ENCODE peak calls at places on chromosome 22, in ten cellular contexts. E, S, I, Z, O, C, R, H, P and Y are unnamed samples.

GRCh38 chr22:31906569-31906968 is 37.8 kb upstream of the YWHAH start:
- DNase-seq in E (no peak), S (no peak), I (no peak), Z (no peak), O (no peak), C (no peak), R (no peak), H (no peak), P (no peak), Y (no peak)

GRCh38 chr22:29870574-29870973 is 12.4 kb upstream of the MTMR3 start:
- DNase-seq in E (no peak), S (no peak), I (no peak), Z (no peak), O (no peak), C (no peak), R (no peak), H (no peak), P (no peak), Y (no peak)

GRCh38 chr22:43109511-43109910 is 1.0 kb upstream of the BIK start:
- DNase-seq in E (no peak), S (no peak), I (no peak), Z (no peak), O (no peak), C (no peak), R (no peak), H (no peak), P (no peak), Y (no peak)

GRCh38 chr22:36563444-36563843 is 34.5 kb upstream of the EIF3D start:
- DNase-seq in E (no peak), S (no peak), I (no peak), Z (no peak), O (no peak), C (no peak), R (no peak), H (no peak), P (no peak), Y (no peak)

GRCh38 chr22:36824655-36825054 is 7.8 kb upstream of the PVALB start:
- DNase-seq in E (no peak), S (no peak), I (no peak), Z (no peak), O (no peak), C (no peak), R (no peak), H (no peak), P (no peak), Y (no peak)

GRCh38 chr22:31143038-31143437 is 2.7 kb upstream of the PLA2G3 start:
- DNase-seq in E (no peak), S (no peak), I (no peak), Z (no peak), O (no peak), C (no peak), R (no peak), H (no peak), P (no peak), Y (peak; percentile 17)

GRCh38 chr22:16936625-16937024 is 71.4 kb downstream of the GAB4 start:
- DNase-seq in E (no peak), S (no peak), I (no peak), Z (no peak), O (no peak), C (no peak), R (no peak), H (no peak), P (no peak), Y (no peak)

GRCh38 chr22:42918500-42918899 is 61.4 kb upstream of the ARFGAP3 start:
- DNase-seq in E (no peak), S (no peak), I (no peak), Z (no peak), O (no peak), C (no peak), R (no peak), H (no peak), P (no peak), Y (no peak)

GRCh38 chr22:23178512-23179254 is 1.6 kb upstream of the BCR start:
- DNase-seq in E (peak; percentile 53), S (peak; percentile 66), I (peak; percentile 86), Z (peak; percentile 75), O (peak; percentile 79), C (peak; percentile 81), R (peak; percentile 98), H (peak; percentile 64), P (peak; percentile 70), Y (peak; percentile 79)

GRCh38 chr22:23179381-23180294 is 671 bp upstream of the BCR start:
- DNase-seq in E (no peak), S (peak; percentile 18), I (peak; percentile 28), Z (peak; percentile 44), O (peak; percentile 47), C (no peak), R (peak; percentile 81), H (no peak), P (no peak), Y (no peak)

GRCh38 chr22:23180893-23181762 is 819 bp downstream of the BCR start:
- DNase-seq in E (no peak), S (peak; percentile 54), I (peak; percentile 33), Z (no peak), O (peak; percentile 39), C (no peak), R (peak; percentile 87), H (no peak), P (no peak), Y (peak; percentile 66)

GRCh38 chr22:23181763-23182288 is 1.5 kb downstream of the BCR start:
- DNase-seq in E (no peak), S (no peak), I (peak; percentile 29), Z (no peak), O (no peak), C (no peak), R (peak; percentile 68), H (no peak), P (no peak), Y (no peak)

DNA sequence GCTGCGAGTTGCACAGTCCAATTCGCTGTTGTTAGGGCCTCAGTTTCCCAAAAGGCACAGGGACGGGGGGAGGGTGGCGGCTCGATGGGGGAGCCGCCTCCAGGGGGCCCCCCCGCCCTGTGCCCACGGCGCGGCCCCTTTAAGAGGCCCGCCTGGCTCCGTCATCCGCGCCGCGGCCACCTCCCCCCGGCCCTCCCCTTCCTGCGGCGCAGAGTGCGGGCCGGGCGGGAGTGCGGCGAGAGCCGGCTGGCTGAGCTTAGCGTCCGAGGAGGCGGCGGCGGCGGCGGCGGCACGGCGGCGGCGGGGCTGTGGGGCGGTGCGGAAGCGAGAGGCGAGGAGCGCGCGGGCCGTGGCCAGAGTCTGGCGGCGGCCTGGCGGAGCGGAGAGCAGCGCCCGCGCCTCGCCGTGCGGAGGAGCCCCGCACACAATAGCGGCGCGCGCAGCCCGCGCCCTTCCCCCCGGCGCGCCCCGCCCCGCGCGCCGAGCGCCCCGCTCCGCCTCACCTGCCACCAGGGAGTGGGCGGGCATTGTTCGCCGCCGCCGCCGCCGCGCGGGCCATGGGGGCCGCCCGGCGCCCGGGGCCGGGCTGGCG is at the start of gene BCR:
- DNase-seq in E (peak; percentile 51), S (peak; percentile 77), I (peak; percentile 84), Z (peak; percentile 83), O (peak; percentile 81), C (peak; percentile 75), R (peak; percentile 100), H (peak; percentile 53), P (peak; percentile 71), Y (peak; percentile 88)
- TF ChIP-seq CTCF in E (no peak), S (no peak), I (no peak), Z (no peak), O (no peak), C (peak; percentile 17), R (no peak), H (no peak), P (no peak), Y (peak; percentile 10)

GRCh38 chr22:45462034-45462655 is 40.5 kb upstream of the FBLN1 start:
- DNase-seq in E (no peak), S (peak; percentile 33), I (no peak), Z (no peak), O (peak; percentile 22), C (no peak), R (peak; percentile 5), H (no peak), P (no peak), Y (no peak)
- TF ChIP-seq CTCF in E (no peak), S (no peak), I (no peak), Z (no peak), O (peak; percentile 23), C (peak; percentile 45), R (no peak), H (peak; percentile 65), P (no peak), Y (no peak)

GRCh38 chr22:45865561-45866397 is 111.2 kb downstream of the WNT7B start:
- DNase-seq in E (no peak), S (no peak), I (no peak), Z (peak; percentile 20), O (no peak), C (peak; percentile 5), R (no peak), H (no peak), P (no peak), Y (no peak)

GRCh38 chr22:45866398-45867117 is 110.4 kb downstream of the WNT7B start:
- DNase-seq in E (no peak), S (no peak), I (no peak), Z (peak; percentile 20), O (no peak), C (peak; percentile 11), R (no peak), H (no peak), P (no peak), Y (peak; percentile 37)

GRCh38 chr22:45867906-45868555 is 108.9 kb downstream of the WNT7B start:
- DNase-seq in E (no peak), S (no peak), I (no peak), Z (no peak), O (no peak), C (peak; percentile 4), R (no peak), H (no peak), P (no peak), Y (no peak)

GRCh38 chr22:45868586-45869443 is 108.1 kb downstream of the WNT7B start:
- DNase-seq in E (no peak), S (no peak), I (no peak), Z (peak; percentile 20), O (no peak), C (no peak), R (no peak), H (no peak), P (no peak), Y (no peak)

DNA sequence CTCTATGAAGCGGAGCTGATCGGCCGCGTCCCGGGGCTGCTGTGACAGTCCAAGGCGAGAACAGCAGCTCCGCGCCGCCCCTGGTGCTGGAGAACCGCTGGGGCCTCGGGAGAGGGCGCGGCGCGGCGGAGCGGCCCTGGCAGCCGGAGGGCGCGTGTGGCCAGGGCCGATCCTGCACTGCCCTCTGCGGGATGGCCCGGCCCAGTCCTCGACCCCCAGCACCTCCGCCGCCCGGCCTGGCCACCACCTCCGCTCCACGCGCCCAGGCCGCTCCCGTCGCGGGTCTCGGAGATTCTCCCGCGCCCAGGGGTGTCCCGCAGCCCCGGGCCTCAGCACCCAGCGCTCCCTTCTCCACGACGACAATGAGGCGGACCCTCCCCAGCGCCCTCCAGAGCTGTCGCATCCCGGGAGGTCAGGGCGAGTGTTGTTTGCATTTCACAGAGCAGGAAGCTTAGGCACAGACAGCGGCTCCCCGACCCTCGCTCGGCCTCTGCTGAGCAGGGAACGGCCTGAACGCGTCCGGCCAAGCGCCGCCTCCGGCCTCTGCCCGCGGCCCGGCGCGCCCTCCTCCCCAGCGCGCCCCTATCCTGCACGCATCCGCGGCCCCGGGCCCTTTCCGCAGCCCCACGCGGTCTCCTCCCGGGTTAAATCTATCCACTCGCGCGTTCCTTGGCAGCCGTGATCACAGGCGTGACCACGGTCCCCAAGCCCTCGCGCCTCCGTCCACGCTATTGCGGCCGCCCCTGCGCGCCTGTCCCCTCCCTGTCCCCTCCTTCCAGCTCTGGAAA is 109.7 kb downstream of the WNT7B start:
- DNase-seq in E (peak; percentile 25), S (no peak), I (peak; percentile 67), Z (peak; percentile 23), O (no peak), C (peak; percentile 55), R (no peak), H (no peak), P (peak; percentile 29), Y (peak; percentile 68)
- TF ChIP-seq CTCF in E (no peak), S (no peak), I (no peak), Z (no peak), O (no peak), C (no peak), R (peak; percentile 13), H (peak; percentile 49), P (no peak), Y (peak; percentile 34)

GRCh38 chr22:49203091-49203862 is 624.4 kb downstream of the BRD1 start:
- DNase-seq in E (no peak), S (no peak), I (no peak), Z (peak; percentile 4), O (no peak), C (no peak), R (peak; percentile 16), H (no peak), P (no peak), Y (no peak)

GRCh38 chr22:49203863-49204598 is 623.6 kb downstream of the BRD1 start:
- DNase-seq in E (no peak), S (no peak), I (no peak), Z (peak; percentile 23), O (no peak), C (no peak), R (no peak), H (no peak), P (no peak), Y (no peak)

GRCh38 chr22:49204599-49205214 is 623.0 kb downstream of the BRD1 start:
- DNase-seq in E (no peak), S (no peak), I (no peak), Z (peak; percentile 19), O (no peak), C (no peak), R (no peak), H (no peak), P (no peak), Y (no peak)

GRCh38 chr22:49201046-49201970 is 626.4 kb downstream of the BRD1 start:
- DNase-seq in E (no peak), S (no peak), I (no peak), Z (peak; percentile 13), O (no peak), C (no peak), R (no peak), H (peak; percentile 7), P (no peak), Y (no peak)

DNA sequence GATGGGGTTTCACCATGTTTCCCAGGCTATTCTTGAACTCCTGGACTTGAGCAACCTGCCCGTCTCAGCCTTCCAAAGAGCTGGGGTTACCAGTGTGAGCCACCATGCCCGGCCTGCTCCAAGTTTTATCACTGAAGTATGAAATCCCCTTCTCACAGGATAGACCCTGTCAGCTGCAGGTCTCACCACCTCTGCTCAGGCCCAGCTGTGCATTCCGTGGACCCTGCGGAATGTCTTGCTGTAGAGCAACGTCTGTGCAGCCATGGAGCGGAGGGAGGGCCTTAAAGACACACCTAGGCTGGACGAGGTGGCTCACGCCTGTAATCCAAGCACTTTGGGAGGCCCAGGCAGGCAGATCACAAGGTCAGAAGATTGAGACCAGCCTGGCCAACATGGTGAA is 625.4 kb downstream of the BRD1 start:
- DNase-seq in E (no peak), S (no peak), I (no peak), Z (peak; percentile 5), O (no peak), C (no peak), R (no peak), H (peak; percentile 5), P (no peak), Y (no peak)
- TF ChIP-seq CTCF in E (no peak), S (no peak), I (no peak), Z (no peak), O (no peak), C (no peak), R (no peak), H (no peak), P (no peak), Y (no peak)